ENCODE peak calls at places on chromosome 4, in six cellular contexts. One of them, this sample, is unnamed.

GRCh38 chr4:39020130-39020529 is 12.1 kb downstream of the TMEM156 start:
- DNase-seq in cardiac fibroblast: peak
- DNase-seq in choroid plexus epithelial cell: no peak
- DNase-seq in tibial artery: no peak
- DNase-seq in heart right ventricle: no peak
- DNase-seq in AG09309: no peak
- DNase-seq in this sample: no peak

GRCh38 chr4:83266689-83267088 is 17.9 kb downstream of the COQ2 start:
- DNase-seq in choroid plexus epithelial cell: no peak
- DNase-seq in AG09309: no peak
- DNase-seq in cardiac fibroblast: no peak
- DNase-seq in tibial artery: no peak
- DNase-seq in heart right ventricle: no peak
- DNase-seq in this sample: no peak

GRCh38 chr4:6324999-6325790 is 55.5 kb downstream of the WFS1 start:
- DNase-seq in AG09309: no peak
- DNase-seq in tibial artery: no peak
- DNase-seq in choroid plexus epithelial cell: peak
- DNase-seq in heart right ventricle: peak
- DNase-seq in cardiac fibroblast: peak
- DNase-seq in this sample: no peak

GRCh38 chr4:40190880-40191815 is 5.7 kb upstream of the RHOH start:
- DNase-seq in heart right ventricle: no peak
- DNase-seq in tibial artery: no peak
- DNase-seq in cardiac fibroblast: no peak
- DNase-seq in choroid plexus epithelial cell: no peak
- DNase-seq in AG09309: no peak
- DNase-seq in this sample: no peak

GRCh38 chr4:98794565-98795205 is 134.2 kb downstream of the EIF4E start:
- DNase-seq in choroid plexus epithelial cell: peak
- DNase-seq in heart right ventricle: no peak
- DNase-seq in tibial artery: no peak
- DNase-seq in AG09309: peak
- DNase-seq in cardiac fibroblast: peak
- DNase-seq in this sample: no peak

GRCh38 chr4:85370400-85371032 is 104.4 kb upstream of the ARHGAP24 start:
- DNase-seq in AG09309: peak
- DNase-seq in choroid plexus epithelial cell: peak
- DNase-seq in tibial artery: no peak
- DNase-seq in cardiac fibroblast: peak
- DNase-seq in heart right ventricle: peak
- DNase-seq in this sample: peak

GRCh38 chr4:136009258-136009832 is 1522.9 kb downstream of the PCDH18 start:
- DNase-seq in choroid plexus epithelial cell: no peak
- DNase-seq in heart right ventricle: no peak
- DNase-seq in cardiac fibroblast: no peak
- DNase-seq in tibial artery: no peak
- DNase-seq in AG09309: no peak
- DNase-seq in this sample: no peak

GRCh38 chr4:90002406-90003040 is 107.9 kb downstream of the MMRN1 start:
- DNase-seq in cardiac fibroblast: no peak
- DNase-seq in choroid plexus epithelial cell: no peak
- DNase-seq in heart right ventricle: no peak
- DNase-seq in AG09309: no peak
- DNase-seq in tibial artery: no peak
- DNase-seq in this sample: no peak

GRCh38 chr4:3168029-3168428 is 80.9 kb upstream of the MSANTD1 start:
- DNase-seq in cardiac fibroblast: peak
- DNase-seq in heart right ventricle: no peak
- DNase-seq in choroid plexus epithelial cell: peak
- DNase-seq in tibial artery: no peak
- DNase-seq in AG09309: no peak
- DNase-seq in this sample: no peak

GRCh38 chr4:153684182-153685073 is at the start of gene TLR2:
- DNase-seq in AG09309: no peak
- DNase-seq in choroid plexus epithelial cell: peak
- DNase-seq in cardiac fibroblast: no peak
- DNase-seq in tibial artery: peak
- DNase-seq in heart right ventricle: peak
- DNase-seq in this sample: no peak

GRCh38 chr4:172042714-172043114 is 229.5 kb downstream of the GALNTL6 start:
- DNase-seq in tibial artery: no peak
- DNase-seq in heart right ventricle: no peak
- DNase-seq in cardiac fibroblast: peak
- DNase-seq in choroid plexus epithelial cell: peak
- DNase-seq in AG09309: no peak
- DNase-seq in this sample: peak

GRCh38 chr4:14994242-14994641 is 8.0 kb upstream of the CPEB2 start:
- DNase-seq in choroid plexus epithelial cell: peak
- DNase-seq in cardiac fibroblast: peak
- DNase-seq in AG09309: no peak
- DNase-seq in heart right ventricle: no peak
- DNase-seq in tibial artery: no peak
- DNase-seq in this sample: no peak

GRCh38 chr4:152943673-152944072 is 7.5 kb downstream of the FHDC1 start:
- DNase-seq in heart right ventricle: no peak
- DNase-seq in choroid plexus epithelial cell: peak
- DNase-seq in cardiac fibroblast: peak
- DNase-seq in tibial artery: no peak
- DNase-seq in AG09309: peak
- DNase-seq in this sample: peak

GRCh38 chr4:21802406-21802805 is 146.2 kb downstream of the KCNIP4 start:
- DNase-seq in heart right ventricle: no peak
- DNase-seq in choroid plexus epithelial cell: peak
- DNase-seq in AG09309: no peak
- DNase-seq in cardiac fibroblast: peak
- DNase-seq in tibial artery: no peak
- DNase-seq in this sample: no peak

GRCh38 chr4:70818173-70818856 is 21.4 kb downstream of the GRSF1 start:
- DNase-seq in choroid plexus epithelial cell: no peak
- DNase-seq in heart right ventricle: no peak
- DNase-seq in tibial artery: no peak
- DNase-seq in cardiac fibroblast: no peak
- DNase-seq in AG09309: no peak
- DNase-seq in this sample: no peak
- H3K4me3 ChIP-seq in choroid plexus epithelial cell: no peak
- H3K4me3 ChIP-seq in heart right ventricle: no peak
- H3K4me3 ChIP-seq in tibial artery: no peak
- H3K4me3 ChIP-seq in cardiac fibroblast: no peak
- H3K4me3 ChIP-seq in AG09309: no peak
- H3K4me3 ChIP-seq in this sample: no peak

DNA sequence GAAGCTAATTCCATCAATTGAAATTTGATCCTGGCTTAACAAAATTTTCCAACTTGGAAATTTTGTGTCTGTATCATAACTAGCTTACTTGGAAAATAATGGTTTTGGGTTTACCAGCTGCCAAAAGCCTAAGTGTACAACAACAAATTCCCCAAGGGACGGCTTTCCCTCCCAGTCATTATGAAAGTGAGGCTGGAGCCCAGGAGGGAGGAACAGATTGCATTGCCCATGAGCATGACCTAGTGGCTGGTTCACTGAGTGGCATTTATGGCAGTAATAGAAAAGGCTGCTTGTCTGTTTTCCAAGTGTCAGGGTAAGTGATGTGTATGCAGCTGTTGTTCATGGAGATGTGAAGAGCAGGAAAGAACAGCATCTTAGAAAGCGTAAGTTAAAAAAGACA is 70.8 kb upstream of the HHIP start:
- DNase-seq in tibial artery: no peak
- DNase-seq in heart right ventricle: no peak
- DNase-seq in AG09309: no peak
- DNase-seq in choroid plexus epithelial cell: no peak
- DNase-seq in cardiac fibroblast: peak
- DNase-seq in this sample: no peak
- TF ChIP-seq CTCF in tibial artery: no peak
- TF ChIP-seq CTCF in heart right ventricle: no peak
- TF ChIP-seq CTCF in AG09309: peak
- TF ChIP-seq CTCF in choroid plexus epithelial cell: peak
- TF ChIP-seq CTCF in cardiac fibroblast: peak
- TF ChIP-seq CTCF in this sample: no peak

DNA sequence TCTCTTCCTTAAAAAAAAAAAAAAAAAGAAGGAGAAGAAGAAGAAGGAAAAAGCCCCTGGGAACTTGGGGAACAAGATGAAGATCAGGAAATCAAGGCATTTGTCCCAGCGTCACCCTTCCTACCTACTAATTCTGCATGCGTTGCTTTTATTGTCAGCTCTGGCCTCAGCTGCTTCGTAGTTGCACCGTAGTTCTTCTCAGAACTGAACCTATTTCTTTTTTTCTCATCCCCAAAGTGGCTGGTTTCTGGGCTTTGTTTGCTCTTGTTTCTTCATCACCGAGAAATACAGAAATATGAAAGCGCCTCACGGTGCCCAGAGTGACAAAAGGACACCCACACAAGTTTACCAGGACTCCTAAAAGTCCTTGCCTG is 891 bp downstream of the PRKG2 start:
- DNase-seq in AG09309: no peak
- DNase-seq in tibial artery: no peak
- DNase-seq in heart right ventricle: no peak
- DNase-seq in choroid plexus epithelial cell: no peak
- DNase-seq in cardiac fibroblast: no peak
- DNase-seq in this sample: no peak
- H3K4me3 ChIP-seq in AG09309: peak
- H3K4me3 ChIP-seq in tibial artery: no peak
- H3K4me3 ChIP-seq in heart right ventricle: peak
- H3K4me3 ChIP-seq in choroid plexus epithelial cell: peak
- H3K4me3 ChIP-seq in cardiac fibroblast: peak
- H3K4me3 ChIP-seq in this sample: peak

GRCh38 chr4:128600410-128600809 is 209.1 kb upstream of the JADE1 start:
- DNase-seq in choroid plexus epithelial cell: peak
- DNase-seq in AG09309: no peak
- DNase-seq in cardiac fibroblast: peak
- DNase-seq in tibial artery: no peak
- DNase-seq in heart right ventricle: no peak
- DNase-seq in this sample: no peak

GRCh38 chr4:128604840-128605239 is 204.7 kb upstream of the JADE1 start:
- DNase-seq in tibial artery: no peak
- DNase-seq in choroid plexus epithelial cell: no peak
- DNase-seq in cardiac fibroblast: peak
- DNase-seq in AG09309: no peak
- DNase-seq in heart right ventricle: no peak
- DNase-seq in this sample: no peak

GRCh38 chr4:128601992-128602695 is 207.4 kb upstream of the JADE1 start:
- DNase-seq in AG09309: no peak
- DNase-seq in heart right ventricle: no peak
- DNase-seq in tibial artery: no peak
- DNase-seq in choroid plexus epithelial cell: peak
- DNase-seq in cardiac fibroblast: peak
- DNase-seq in this sample: no peak

GRCh38 chr4:128604204-128604603 is 205.3 kb upstream of the JADE1 start:
- DNase-seq in heart right ventricle: no peak
- DNase-seq in tibial artery: no peak
- DNase-seq in cardiac fibroblast: no peak
- DNase-seq in AG09309: no peak
- DNase-seq in choroid plexus epithelial cell: no peak
- DNase-seq in this sample: no peak

DNA sequence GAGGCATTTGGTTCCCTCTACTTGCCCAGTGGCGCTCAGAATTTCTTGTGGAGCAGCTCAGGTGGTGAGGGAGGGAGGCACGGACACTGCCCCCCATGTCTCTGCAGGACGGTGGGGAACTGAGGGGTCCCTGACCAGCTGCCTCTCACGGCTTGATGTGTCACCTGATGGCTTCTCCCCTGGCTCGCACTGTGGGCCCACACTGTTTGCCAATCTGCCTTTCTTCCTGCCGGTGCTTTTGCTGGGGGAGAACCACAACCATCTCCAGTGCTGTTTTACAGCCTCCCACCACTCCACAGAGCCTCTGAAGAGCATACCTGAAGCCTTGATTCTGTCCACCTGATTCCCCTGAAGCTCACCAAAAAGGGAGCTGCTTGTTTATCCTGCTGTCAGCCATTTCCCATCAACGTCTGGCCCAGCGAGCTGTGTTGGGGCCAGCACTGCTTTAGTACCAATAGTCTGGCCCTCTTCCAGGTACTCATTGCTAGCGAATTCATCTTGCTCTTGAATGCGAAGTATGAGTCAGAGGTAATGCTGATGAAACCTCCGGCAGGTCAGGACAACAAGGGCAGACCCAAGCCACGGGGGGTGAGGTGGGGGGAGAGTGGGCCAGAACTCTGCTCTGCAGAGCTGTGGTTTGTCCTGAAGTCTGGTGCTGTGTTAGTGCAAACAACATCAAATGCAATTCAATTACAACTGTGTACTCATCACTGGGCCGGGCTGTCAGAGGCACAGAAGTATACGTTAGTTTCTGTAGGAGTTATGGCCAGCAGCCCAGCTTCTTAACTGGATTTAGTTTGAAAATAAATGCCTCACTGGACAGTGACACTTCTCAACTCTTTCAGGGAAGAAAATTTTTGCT is 208.3 kb upstream of the JADE1 start:
- DNase-seq in heart right ventricle: peak
- DNase-seq in cardiac fibroblast: peak
- DNase-seq in AG09309: peak
- DNase-seq in choroid plexus epithelial cell: peak
- DNase-seq in tibial artery: peak
- DNase-seq in this sample: peak
- TF ChIP-seq CTCF in heart right ventricle: no peak
- TF ChIP-seq CTCF in cardiac fibroblast: no peak
- TF ChIP-seq CTCF in AG09309: no peak
- TF ChIP-seq CTCF in choroid plexus epithelial cell: no peak
- TF ChIP-seq CTCF in tibial artery: no peak
- TF ChIP-seq CTCF in this sample: no peak

DNA sequence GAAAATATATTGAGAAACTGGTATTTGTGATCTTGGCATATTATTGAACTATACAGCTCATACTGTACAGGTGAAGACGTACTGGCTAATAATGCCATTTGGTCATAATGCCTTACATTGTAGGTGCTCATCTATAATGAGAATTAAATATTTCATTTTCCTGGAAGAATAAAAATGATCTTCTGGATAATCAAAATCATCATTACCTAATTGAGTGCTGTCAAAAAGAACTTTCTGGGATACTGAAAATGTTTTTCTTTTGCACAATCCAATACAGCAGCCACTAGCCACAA is 4.1 kb downstream of the RASGEF1B start:
- DNase-seq in tibial artery: no peak
- DNase-seq in heart right ventricle: no peak
- DNase-seq in AG09309: no peak
- DNase-seq in choroid plexus epithelial cell: no peak
- DNase-seq in cardiac fibroblast: no peak
- DNase-seq in this sample: no peak
- H3K4me3 ChIP-seq in tibial artery: no peak
- H3K4me3 ChIP-seq in heart right ventricle: no peak
- H3K4me3 ChIP-seq in AG09309: no peak
- H3K4me3 ChIP-seq in choroid plexus epithelial cell: no peak
- H3K4me3 ChIP-seq in cardiac fibroblast: no peak
- H3K4me3 ChIP-seq in this sample: no peak

GRCh38 chr4:1753256-1753655 is 31.9 kb downstream of the TACC3 start:
- DNase-seq in heart right ventricle: no peak
- DNase-seq in tibial artery: no peak
- DNase-seq in choroid plexus epithelial cell: no peak
- DNase-seq in AG09309: no peak
- DNase-seq in cardiac fibroblast: no peak
- DNase-seq in this sample: no peak
- TF ChIP-seq CTCF in heart right ventricle: no peak
- TF ChIP-seq CTCF in tibial artery: no peak
- TF ChIP-seq CTCF in choroid plexus epithelial cell: no peak
- TF ChIP-seq CTCF in AG09309: no peak
- TF ChIP-seq CTCF in cardiac fibroblast: no peak
- TF ChIP-seq CTCF in this sample: no peak

GRCh38 chr4:70613893-70614572 is 14.5 kb upstream of the ENAM start:
- DNase-seq in cardiac fibroblast: peak
- DNase-seq in heart right ventricle: no peak
- DNase-seq in tibial artery: no peak
- DNase-seq in AG09309: no peak
- DNase-seq in choroid plexus epithelial cell: peak
- DNase-seq in this sample: no peak
- H3K4me3 ChIP-seq in cardiac fibroblast: no peak
- H3K4me3 ChIP-seq in heart right ventricle: peak
- H3K4me3 ChIP-seq in tibial artery: peak
- H3K4me3 ChIP-seq in AG09309: peak
- H3K4me3 ChIP-seq in choroid plexus epithelial cell: peak
- H3K4me3 ChIP-seq in this sample: no peak